ENCODE peak calls at places on chromosomes 6 and 20, in eight cellular contexts. R is fibroblast of mammary gland; H is nephron progenitor cell; T is CD8-positive, alpha-beta T cell; K is HCEC 1CT; U is activated T-cell treated with anti-CD3 and anti-CD28 coated beads, Interleukin-2, amount 50 U/mL, for 4 hours; L is adrenal gland; Q is D341Med. A is an unnamed sample.

GRCh38 chr6:161677188-161677587 is 403.3 kb upstream of the AGPAT4 start:
- DNase-seq in R (no peak), H (no peak), T (no peak), K (no peak), U (no peak), L (no peak), Q (no peak), A (no peak)

GRCh38 chr6:21079468-21080048 is 514.0 kb upstream of the SOX4 start:
- DNase-seq in R (peak; percentile 16), H (no peak), T (no peak), K (no peak), U (no peak), L (no peak), Q (no peak), A (no peak)

GRCh38 chr6:35044145-35044745 is 96.9 kb downstream of the TCP11 start:
- DNase-seq in R (peak; percentile 33), H (no peak), T (no peak), K (no peak), U (no peak), L (no peak), Q (no peak), A (peak; percentile 41)

GRCh38 chr6:84633771-84634170 is 130.6 kb downstream of the TBX18 start:
- DNase-seq in R (no peak), H (no peak), T (no peak), K (no peak), U (no peak), L (no peak), Q (no peak), A (no peak)

GRCh38 chr20:39269031-39269461 is 306.9 kb downstream of the DHX35 start:
- DNase-seq in R (peak; percentile 14), H (peak; percentile 83), T (peak; percentile 24), K (peak; percentile 1), U (no peak), L (peak; percentile 78), Q (peak; percentile 60), A (peak; percentile 40)

GRCh38 chr20:23024701-23025100 is 10.4 kb upstream of the SSTR4 start:
- DNase-seq in R (no peak), H (no peak), T (no peak), K (no peak), U (no peak), L (no peak), Q (no peak), A (no peak)

GRCh38 chr6:106220485-106220884 is 105.1 kb downstream of the ATG5 start:
- DNase-seq in R (no peak), H (no peak), T (no peak), K (no peak), U (no peak), L (no peak), Q (no peak), A (no peak)

GRCh38 chr6:27129095-27129815 is 118.2 kb upstream of the PRSS16 start:
- DNase-seq in R (no peak), H (no peak), T (no peak), K (no peak), U (no peak), L (no peak), Q (no peak), A (no peak)

GRCh38 chr6:5079692-5080091 is 5.4 kb upstream of the PPP1R3G start:
- DNase-seq in R (no peak), H (no peak), T (no peak), K (no peak), U (no peak), L (no peak), Q (no peak), A (no peak)

GRCh38 chr6:71478834-71479541 is 190.4 kb downstream of the OGFRL1 start:
- DNase-seq in R (peak; percentile 92), H (no peak), T (no peak), K (peak; percentile 97), U (no peak), L (no peak), Q (no peak), A (no peak)

GRCh38 chr20:63002511-63002910 is 4.3 kb downstream of the BHLHE23 start:
- DNase-seq in R (no peak), H (no peak), T (no peak), K (no peak), U (no peak), L (no peak), Q (no peak), A (no peak)

GRCh38 chr20:37804584-37805566 is 98.1 kb upstream of the VSTM2L start:
- DNase-seq in R (no peak), H (no peak), T (no peak), K (no peak), U (no peak), L (peak; percentile 62), Q (no peak), A (peak; percentile 52)

GRCh38 chr20:46458891-46459750 is 52.7 kb upstream of the ELMO2 start:
- DNase-seq in R (no peak), H (peak; percentile 80), T (no peak), K (no peak), U (no peak), L (no peak), Q (peak; percentile 71), A (peak; percentile 70)

GRCh38 chr6:125252891-125253290 is 48.9 kb downstream of the HDDC2 start:
- DNase-seq in R (peak; percentile 41), H (no peak), T (no peak), K (peak; percentile 75), U (no peak), L (no peak), Q (no peak), A (no peak)

GRCh38 chr6:136723780-136724179 is 68.5 kb downstream of the MAP3K5 start:
- DNase-seq in R (no peak), H (no peak), T (peak; percentile 46), K (peak; percentile 18), U (peak; percentile 49), L (no peak), Q (no peak), A (no peak)

GRCh38 chr6:90168693-90169131 is 127.9 kb downstream of the BACH2 start:
- DNase-seq in R (peak; percentile 54), H (no peak), T (no peak), K (peak; percentile 15), U (no peak), L (no peak), Q (no peak), A (no peak)

GRCh38 chr6:10272591-10272990 is 142.3 kb downstream of the TFAP2A start:
- DNase-seq in R (no peak), H (no peak), T (no peak), K (no peak), U (no peak), L (no peak), Q (no peak), A (no peak)

GRCh38 chr6:82870582-82871172 is 195.0 kb downstream of the UBE3D start:
- DNase-seq in R (no peak), H (no peak), T (no peak), K (no peak), U (no peak), L (no peak), Q (no peak), A (no peak)

GRCh38 chr6:159760602-159761057 is 1.2 kb upstream of the ACAT2 start:
- DNase-seq in R (peak; percentile 33), H (peak; percentile 6), T (no peak), K (peak; percentile 37), U (no peak), L (no peak), Q (no peak), A (no peak)

GRCh38 chr6:136761227-136761922 is 30.9 kb downstream of the MAP3K5 start:
- DNase-seq in R (peak; percentile 42), H (no peak), T (peak; percentile 32), K (no peak), U (no peak), L (no peak), Q (no peak), A (no peak)

GRCh38 chr6:136728976-136729515 is 63.2 kb downstream of the MAP3K5 start:
- DNase-seq in R (peak; percentile 18), H (no peak), T (no peak), K (no peak), U (no peak), L (no peak), Q (no peak), A (no peak)

GRCh38 chr20:37453836-37454235 is 67.2 kb upstream of the NNAT start:
- DNase-seq in R (no peak), H (no peak), T (no peak), K (no peak), U (no peak), L (no peak), Q (peak; percentile 9), A (no peak)

GRCh38 chr6:111105578-111105977 is 18.3 kb downstream of the SLC16A10 start:
- DNase-seq in R (peak; percentile 72), H (no peak), T (peak; percentile 16), K (peak; percentile 40), U (peak; percentile 8), L (peak; percentile 91), Q (peak; percentile 46), A (peak; percentile 92)

GRCh38 chr20:48210111-48211029 is 425.1 kb upstream of the SULF2 start:
- DNase-seq in R (no peak), H (no peak), T (no peak), K (no peak), U (no peak), L (no peak), Q (no peak), A (no peak)

GRCh38 chr6:128139519-128139918 is 238.7 kb upstream of the THEMIS start:
- DNase-seq in R (peak; percentile 64), H (no peak), T (no peak), K (peak; percentile 45), U (no peak), L (no peak), Q (no peak), A (no peak)

GRCh38 chr6:140623498-140623897 is 1249.0 kb upstream of the CITED2 start:
- DNase-seq in R (peak; percentile 85), H (no peak), T (no peak), K (peak; percentile 77), U (no peak), L (no peak), Q (no peak), A (no peak)

GRCh38 chr20:58511364-58511763 is 3.8 kb downstream of the APCDD1L start:
- DNase-seq in R (peak; percentile 63), H (no peak), T (no peak), K (peak; percentile 30), U (no peak), L (peak; percentile 60), Q (no peak), A (no peak)

GRCh38 chr6:115914098-115914497 is 146.6 kb downstream of the FRK start:
- DNase-seq in R (no peak), H (no peak), T (no peak), K (no peak), U (no peak), L (no peak), Q (no peak), A (no peak)

GRCh38 chr6:7617954-7618764 is 28.2 kb downstream of the SNRNP48 start:
- DNase-seq in R (peak; percentile 82), H (no peak), T (no peak), K (no peak), U (no peak), L (peak; percentile 83), Q (no peak), A (peak; percentile 29)

GRCh38 chr6:73085362-73085975 is 139.8 kb downstream of the KHDC1L start:
- DNase-seq in R (no peak), H (peak; percentile 41), T (no peak), K (no peak), U (no peak), L (no peak), Q (no peak), A (no peak)

GRCh38 chr20:45374101-45374467 is 4.0 kb downstream of the TP53TG5 start:
- DNase-seq in R (no peak), H (no peak), T (no peak), K (no peak), U (no peak), L (no peak), Q (no peak), A (no peak)

GRCh38 chr6:160221423-160221822 is 37.2 kb downstream of the SLC22A2 start:
- DNase-seq in R (peak; percentile 9), H (no peak), T (no peak), K (peak; percentile 11), U (no peak), L (no peak), Q (no peak), A (no peak)

GRCh38 chr6:43267619-43268347 is 24.5 kb downstream of the TTBK1 start:
- DNase-seq in R (no peak), H (no peak), T (no peak), K (no peak), U (no peak), L (no peak), Q (no peak), A (peak; percentile 51)

GRCh38 chr6:16414205-16414604 is 175.8 kb downstream of the GMPR start:
- DNase-seq in R (no peak), H (no peak), T (no peak), K (no peak), U (peak; percentile 27), L (no peak), Q (no peak), A (no peak)